ENCODE peak calls at places on chromosomes 4 and X, in five cellular contexts. Z is NCI-H2081 treated with DMSO at 0.1 percent for 48 hours, K is A172, D is cardiac septum, N is T-helper 9 cell. J is an unnamed sample.

GRCh38 chrX:131595120-131595519 is 51.2 kb downstream of the OR13H1 start:
- DNase-seq in Z (no peak), K (peak; percentile 5), D (no peak), N (no peak), J (no peak)

GRCh38 chrX:153999359-154000037 is 20.2 kb downstream of the IRAK1 start:
- DNase-seq in Z (no peak), K (no peak), D (no peak), N (no peak), J (no peak)

GRCh38 chr4:72893354-72894066 is 176.0 kb downstream of the COX18 start:
- DNase-seq in Z (no peak), K (no peak), D (no peak), N (no peak), J (no peak)

GRCh38 chr4:63396269-63396668 is 1013.0 kb downstream of the TECRL start:
- DNase-seq in Z (no peak), K (no peak), D (no peak), N (no peak), J (no peak)

GRCh38 chrX:11381464-11381863 is 88.3 kb downstream of the AMELX start:
- DNase-seq in Z (no peak), K (peak; percentile 48), D (no peak), N (no peak), J (no peak)

GRCh38 chr4:74413265-74413664 is 31.7 kb upstream of the AREG start:
- DNase-seq in Z (no peak), K (no peak), D (no peak), N (no peak), J (no peak)

GRCh38 chrX:37371578-37371981 is 22.4 kb downstream of the PRRG1 start:
- DNase-seq in Z (no peak), K (no peak), D (peak; percentile 79), N (no peak), J (no peak)

GRCh38 chr4:123415977-123416376 is 19.4 kb downstream of the SPRY1 start:
- DNase-seq in Z (no peak), K (peak; percentile 70), D (no peak), N (no peak), J (no peak)

GRCh38 chrX:81957900-81958545 is 756.1 kb downstream of the SH3BGRL start:
- DNase-seq in Z (no peak), K (no peak), D (no peak), N (no peak), J (no peak)

GRCh38 chrX:10555846-10556245 is 64.5 kb downstream of the MID1 start:
- DNase-seq in Z (no peak), K (no peak), D (no peak), N (no peak), J (no peak)

GRCh38 chrX:136369377-136369776 is 68.6 kb downstream of the ADGRG4 start:
- DNase-seq in Z (no peak), K (no peak), D (no peak), N (no peak), J (no peak)

GRCh38 chrX:128699716-128700285 is 647.6 kb upstream of the ACTRT1 start:
- DNase-seq in Z (peak; percentile 6), K (no peak), D (no peak), N (no peak), J (no peak)

GRCh38 chr4:48041535-48042137 is 25.1 kb downstream of the NIPAL1 start:
- DNase-seq in Z (no peak), K (no peak), D (no peak), N (no peak), J (no peak)

J was measured in activated T-helper 1 cell treated with Interleukin-2 at 50 U/mL for 16 hours.